ENCODE peak calls at places on chromosomes 12 and 14, in nine cellular contexts. One of them, this sample, is unnamed.

GRCh38 chr12:32947203-32947795 is 50.7 kb upstream of the PKP2 start:
- DNase-seq in BE2C: no peak
- DNase-seq in GM04504: no peak
- DNase-seq in psoas muscle: no peak
- DNase-seq in iPS-NIHi11: peak
- DNase-seq in BJ: no peak
- DNase-seq in NCI-H146: peak
- DNase-seq in HFF-Myc: no peak
- DNase-seq in left ventricle myocardium superior: no peak
- DNase-seq in this sample: no peak

GRCh38 chr14:68250950-68251765 is 431.6 kb downstream of the RAD51B start:
- DNase-seq in psoas muscle: no peak
- DNase-seq in BE2C: no peak
- DNase-seq in left ventricle myocardium superior: no peak
- DNase-seq in NCI-H146: no peak
- DNase-seq in BJ: no peak
- DNase-seq in HFF-Myc: no peak
- DNase-seq in iPS-NIHi11: no peak
- DNase-seq in GM04504: no peak
- DNase-seq in this sample: no peak

GRCh38 chr14:102125546-102125945 is 14.2 kb upstream of the WDR20 start:
- DNase-seq in psoas muscle: no peak
- DNase-seq in NCI-H146: no peak
- DNase-seq in left ventricle myocardium superior: no peak
- DNase-seq in iPS-NIHi11: no peak
- DNase-seq in BJ: no peak
- DNase-seq in GM04504: no peak
- DNase-seq in HFF-Myc: no peak
- DNase-seq in BE2C: no peak
- DNase-seq in this sample: no peak

GRCh38 chr12:47155457-47156166 is 75.9 kb upstream of the AMIGO2 start:
- DNase-seq in psoas muscle: no peak
- DNase-seq in BJ: no peak
- DNase-seq in GM04504: no peak
- DNase-seq in iPS-NIHi11: no peak
- DNase-seq in HFF-Myc: no peak
- DNase-seq in NCI-H146: no peak
- DNase-seq in BE2C: no peak
- DNase-seq in left ventricle myocardium superior: no peak
- DNase-seq in this sample: no peak

GRCh38 chr14:101521978-101522377 is 39.3 kb upstream of the DIO3 start:
- DNase-seq in NCI-H146: no peak
- DNase-seq in BE2C: no peak
- DNase-seq in iPS-NIHi11: no peak
- DNase-seq in psoas muscle: no peak
- DNase-seq in GM04504: no peak
- DNase-seq in BJ: no peak
- DNase-seq in left ventricle myocardium superior: no peak
- DNase-seq in HFF-Myc: no peak
- DNase-seq in this sample: no peak

GRCh38 chr12:132217371-132217770 is 73.1 kb downstream of the NOC4L start:
- DNase-seq in BE2C: no peak
- DNase-seq in NCI-H146: no peak
- DNase-seq in BJ: no peak
- DNase-seq in left ventricle myocardium superior: no peak
- DNase-seq in psoas muscle: no peak
- DNase-seq in HFF-Myc: no peak
- DNase-seq in iPS-NIHi11: no peak
- DNase-seq in GM04504: no peak
- DNase-seq in this sample: no peak

GRCh38 chr14:97719043-97719442 is 921.9 kb downstream of the VRK1 start:
- DNase-seq in NCI-H146: no peak
- DNase-seq in HFF-Myc: no peak
- DNase-seq in psoas muscle: no peak
- DNase-seq in BE2C: no peak
- DNase-seq in left ventricle myocardium superior: no peak
- DNase-seq in iPS-NIHi11: no peak
- DNase-seq in GM04504: no peak
- DNase-seq in BJ: no peak
- DNase-seq in this sample: no peak

GRCh38 chr12:57823131-57823907 is 4.8 kb upstream of the AVIL start:
- DNase-seq in left ventricle myocardium superior: no peak
- DNase-seq in BJ: no peak
- DNase-seq in GM04504: no peak
- DNase-seq in HFF-Myc: no peak
- DNase-seq in NCI-H146: no peak
- DNase-seq in BE2C: no peak
- DNase-seq in psoas muscle: no peak
- DNase-seq in iPS-NIHi11: no peak
- DNase-seq in this sample: no peak

GRCh38 chr14:104178279-104178678 is 39.9 kb downstream of the KIF26A start:
- DNase-seq in psoas muscle: no peak
- DNase-seq in NCI-H146: no peak
- DNase-seq in GM04504: no peak
- DNase-seq in BE2C: peak
- DNase-seq in iPS-NIHi11: no peak
- DNase-seq in BJ: no peak
- DNase-seq in left ventricle myocardium superior: peak
- DNase-seq in HFF-Myc: no peak
- DNase-seq in this sample: no peak

GRCh38 chr12:5138256-5138655 is 94.6 kb downstream of the KCNA5 start:
- DNase-seq in iPS-NIHi11: no peak
- DNase-seq in HFF-Myc: no peak
- DNase-seq in NCI-H146: no peak
- DNase-seq in BE2C: no peak
- DNase-seq in psoas muscle: no peak
- DNase-seq in BJ: no peak
- DNase-seq in GM04504: no peak
- DNase-seq in left ventricle myocardium superior: no peak
- DNase-seq in this sample: no peak

GRCh38 chr12:72214163-72214562 is 58.0 kb upstream of the TRHDE start:
- DNase-seq in GM04504: no peak
- DNase-seq in BE2C: no peak
- DNase-seq in left ventricle myocardium superior: no peak
- DNase-seq in HFF-Myc: no peak
- DNase-seq in BJ: no peak
- DNase-seq in iPS-NIHi11: no peak
- DNase-seq in psoas muscle: no peak
- DNase-seq in NCI-H146: no peak
- DNase-seq in this sample: no peak

GRCh38 chr12:62719027-62719426 is 215.9 kb downstream of the PPM1H start:
- DNase-seq in iPS-NIHi11: no peak
- DNase-seq in psoas muscle: no peak
- DNase-seq in HFF-Myc: no peak
- DNase-seq in GM04504: no peak
- DNase-seq in left ventricle myocardium superior: no peak
- DNase-seq in BE2C: no peak
- DNase-seq in BJ: no peak
- DNase-seq in NCI-H146: no peak
- DNase-seq in this sample: no peak

GRCh38 chr12:89016970-89017778 is 335.1 kb downstream of the DUSP6 start:
- DNase-seq in BE2C: peak
- DNase-seq in NCI-H146: peak
- DNase-seq in BJ: peak
- DNase-seq in iPS-NIHi11: peak
- DNase-seq in left ventricle myocardium superior: no peak
- DNase-seq in psoas muscle: no peak
- DNase-seq in GM04504: peak
- DNase-seq in HFF-Myc: peak
- DNase-seq in this sample: peak

GRCh38 chr12:50287271-50287670 is 4.0 kb upstream of the LIMA1 start:
- DNase-seq in HFF-Myc: no peak
- DNase-seq in BE2C: no peak
- DNase-seq in psoas muscle: no peak
- DNase-seq in NCI-H146: no peak
- DNase-seq in BJ: no peak
- DNase-seq in GM04504: no peak
- DNase-seq in iPS-NIHi11: no peak
- DNase-seq in left ventricle myocardium superior: no peak
- DNase-seq in this sample: no peak

GRCh38 chr14:68766299-68767247 is 26.3 kb downstream of the ZFP36L1 start:
- DNase-seq in left ventricle myocardium superior: no peak
- DNase-seq in BJ: no peak
- DNase-seq in HFF-Myc: no peak
- DNase-seq in NCI-H146: no peak
- DNase-seq in iPS-NIHi11: peak
- DNase-seq in psoas muscle: no peak
- DNase-seq in GM04504: no peak
- DNase-seq in BE2C: no peak
- DNase-seq in this sample: no peak

GRCh38 chr12:85955127-85955526 is 81.0 kb downstream of the NTS start:
- DNase-seq in left ventricle myocardium superior: no peak
- DNase-seq in psoas muscle: no peak
- DNase-seq in BE2C: no peak
- DNase-seq in BJ: no peak
- DNase-seq in HFF-Myc: no peak
- DNase-seq in NCI-H146: peak
- DNase-seq in iPS-NIHi11: no peak
- DNase-seq in GM04504: no peak
- DNase-seq in this sample: no peak

GRCh38 chr14:31950760-31951637 is 126.1 kb upstream of the ARHGAP5 start:
- DNase-seq in HFF-Myc: no peak
- DNase-seq in NCI-H146: peak
- DNase-seq in GM04504: no peak
- DNase-seq in BJ: no peak
- DNase-seq in BE2C: peak
- DNase-seq in left ventricle myocardium superior: peak
- DNase-seq in iPS-NIHi11: peak
- DNase-seq in psoas muscle: peak
- DNase-seq in this sample: peak

GRCh38 chr12:116276433-116277216 is 868 bp downstream of the MED13L start:
- DNase-seq in BE2C: peak
- DNase-seq in HFF-Myc: no peak
- DNase-seq in GM04504: peak
- DNase-seq in left ventricle myocardium superior: peak
- DNase-seq in iPS-NIHi11: peak
- DNase-seq in NCI-H146: peak
- DNase-seq in BJ: no peak
- DNase-seq in psoas muscle: peak
- DNase-seq in this sample: peak

GRCh38 chr14:100341301-100342031 is 18.3 kb downstream of the SLC25A47 start:
- DNase-seq in BJ: peak
- DNase-seq in HFF-Myc: peak
- DNase-seq in NCI-H146: no peak
- DNase-seq in left ventricle myocardium superior: no peak
- DNase-seq in BE2C: no peak
- DNase-seq in psoas muscle: no peak
- DNase-seq in GM04504: peak
- DNase-seq in iPS-NIHi11: no peak
- DNase-seq in this sample: no peak

GRCh38 chr14:63745858-63746425 is 18.1 kb upstream of the SGPP1 start:
- DNase-seq in GM04504: no peak
- DNase-seq in iPS-NIHi11: no peak
- DNase-seq in left ventricle myocardium superior: no peak
- DNase-seq in BJ: no peak
- DNase-seq in BE2C: no peak
- DNase-seq in psoas muscle: no peak
- DNase-seq in NCI-H146: no peak
- DNase-seq in HFF-Myc: no peak
- DNase-seq in this sample: no peak

This sample was measured in SJCRH30.